ENCODE peak calls at places on chromosomes 1 and 21, in five cellular contexts. P, G, D, U and H are unnamed samples.
A peak's percentile ranks its signal among the peaks of the same experiment; 100 is the strongest.

GRCh38 chr21:41435728-41436127 is 9.7 kb downstream of the MX1 start:
- DNase-seq in P (no peak), G (no peak), D (no peak), U (no peak), H (no peak)

GRCh38 chr1:9651565-9652378 is at the start of gene PIK3CD:
- DNase-seq in P (peak; percentile 85), G (peak; percentile 19), D (no peak), U (peak; percentile 59), H (no peak)

GRCh38 chr1:38138498-38139233 is 92.1 kb upstream of the POU3F1 start:
- DNase-seq in P (no peak), G (peak; percentile 92), D (peak; percentile 91), U (no peak), H (peak; percentile 48)

GRCh38 chr1:7886346-7886745 is 33.5 kb upstream of the UTS2 start:
- DNase-seq in P (no peak), G (no peak), D (no peak), U (no peak), H (no peak)

GRCh38 chr1:203035111-203036000 is 9.1 kb downstream of the PPFIA4 start:
- DNase-seq in P (no peak), G (no peak), D (no peak), U (no peak), H (peak; percentile 44)

GRCh38 chr1:179818743-179819173 is 58.8 kb downstream of the TOR1AIP2 start:
- DNase-seq in P (no peak), G (no peak), D (peak; percentile 66), U (no peak), H (no peak)

GRCh38 chr1:196209983-196210382 is 398.3 kb downstream of the KCNT2 start:
- DNase-seq in P (peak; percentile 6), G (peak; percentile 67), D (no peak), U (no peak), H (no peak)

GRCh38 chr1:106755682-106756406 is 300.6 kb upstream of the PRMT6 start:
- DNase-seq in P (no peak), G (peak; percentile 64), D (no peak), U (no peak), H (no peak)

GRCh38 chr1:155884028-155884950 is 24.9 kb downstream of the SYT11 start:
- DNase-seq in P (no peak), G (no peak), D (no peak), U (no peak), H (no peak)

GRCh38 chr1:199747984-199748383 is 279.5 kb upstream of the NR5A2 start:
- DNase-seq in P (no peak), G (no peak), D (no peak), U (no peak), H (no peak)

GRCh38 chr1:191290441-191290840 is 812.8 kb upstream of the BRINP3 start:
- DNase-seq in P (no peak), G (no peak), D (no peak), U (no peak), H (no peak)

GRCh38 chr1:205523261-205523890 is 18.9 kb downstream of the CDK18 start:
- DNase-seq in P (no peak), G (no peak), D (no peak), U (no peak), H (no peak)

GRCh38 chr1:115609021-115609420 is 32.7 kb upstream of the VANGL1 start:
- DNase-seq in P (no peak), G (no peak), D (no peak), U (no peak), H (no peak)

GRCh38 chr1:207866471-207867135 is 44.3 kb downstream of the CD34 start:
- DNase-seq in P (peak; percentile 60), G (peak; percentile 64), D (peak; percentile 94), U (peak; percentile 58), H (peak; percentile 47)

GRCh38 chr1:1430114-1430982 is 5.1 kb upstream of the VWA1 start:
- DNase-seq in P (peak; percentile 69), G (peak; percentile 75), D (peak; percentile 92), U (peak; percentile 27), H (peak; percentile 75)

GRCh38 chr1:157829711-157830110 is 9.8 kb upstream of the FCRL1 start:
- DNase-seq in P (no peak), G (no peak), D (no peak), U (no peak), H (no peak)

GRCh38 chr1:39845569-39846566 is 37.4 kb downstream of the TRIT1 start:
- DNase-seq in P (peak; percentile 84), G (peak; percentile 86), D (peak; percentile 84), U (peak; percentile 96), H (peak; percentile 77)

GRCh38 chr21:42003051-42003461 is 7.1 kb downstream of the ZBTB21 start:
- DNase-seq in P (no peak), G (no peak), D (no peak), U (no peak), H (no peak)

GRCh38 chr1:116489231-116489697 is 81.6 kb downstream of the CD58 start:
- DNase-seq in P (no peak), G (no peak), D (no peak), U (no peak), H (no peak)

GRCh38 chr1:211589782-211590721 is 11.1 kb upstream of the SLC30A1 start:
- DNase-seq in P (no peak), G (peak; percentile 66), D (peak; percentile 88), U (no peak), H (peak; percentile 60)

GRCh38 chr1:95728841-95729240 is 494.8 kb downstream of the RWDD3 start:
- DNase-seq in P (no peak), G (no peak), D (no peak), U (no peak), H (no peak)

GRCh38 chr1:33030575-33030974 is 6.1 kb downstream of the AK2 start:
- DNase-seq in P (no peak), G (peak; percentile 87), D (peak; percentile 75), U (no peak), H (no peak)

GRCh38 chr1:33032126-33032869 is 4.4 kb downstream of the AK2 start:
- DNase-seq in P (no peak), G (peak; percentile 49), D (no peak), U (no peak), H (no peak)

GRCh38 chr1:33029209-33029608 is 7.5 kb downstream of the AK2 start:
- DNase-seq in P (no peak), G (no peak), D (no peak), U (no peak), H (no peak)

GRCh38 chr1:33029921-33030320 is 6.8 kb downstream of the AK2 start:
- DNase-seq in P (no peak), G (no peak), D (no peak), U (no peak), H (no peak)

DNA sequence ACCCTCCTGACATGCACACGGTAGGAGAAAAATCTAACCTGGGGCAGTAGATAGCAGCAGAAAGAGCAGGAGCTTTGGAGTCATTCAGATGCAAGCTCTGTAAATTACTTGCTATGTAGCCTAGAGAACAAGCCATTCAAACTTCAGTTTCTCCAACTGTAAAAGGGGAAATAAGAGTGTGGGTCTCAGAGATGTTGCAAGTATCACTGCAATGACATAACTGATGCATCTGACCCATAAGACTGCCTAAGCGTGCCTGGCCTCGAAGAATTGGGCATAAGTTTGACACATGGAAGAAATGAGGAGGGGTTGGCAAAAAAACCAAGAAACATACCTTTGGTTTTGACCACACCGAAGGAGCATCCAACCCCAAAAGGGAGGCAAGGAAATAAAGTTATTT is 5.2 kb downstream of the AK2 start:
- DNase-seq in P (no peak), G (no peak), D (no peak), U (no peak), H (no peak)
- H3K4me1 ChIP-seq in P (peaks cover 9% of the 10 kb centered on the region), G (no peaks in the 10 kb centered on the region), D (peaks cover 33% of the 10 kb centered on the region), U (peaks cover 31% of the 10 kb centered on the region), H (no peaks in the 10 kb centered on the region)

GRCh38 chr1:213987422-213987875 is 324 bp upstream of the PROX1 start:
- DNase-seq in P (peak; percentile 94), G (no peak), D (peak; percentile 77), U (no peak), H (no peak)

GRCh38 chr1:213989071-213989739 is 1.4 kb downstream of the PROX1 start:
- DNase-seq in P (peak; percentile 53), G (no peak), D (no peak), U (no peak), H (no peak)

GRCh38 chr1:213987876-213988638 is at the start of gene PROX1:
- DNase-seq in P (peak; percentile 67), G (peak; percentile 92), D (peak; percentile 95), U (peak; percentile 49), H (peak; percentile 87)

GRCh38 chr1:213988639-213989070 is 882 bp downstream of the PROX1 start:
- DNase-seq in P (peak; percentile 54), G (no peak), D (no peak), U (no peak), H (no peak)

DNA sequence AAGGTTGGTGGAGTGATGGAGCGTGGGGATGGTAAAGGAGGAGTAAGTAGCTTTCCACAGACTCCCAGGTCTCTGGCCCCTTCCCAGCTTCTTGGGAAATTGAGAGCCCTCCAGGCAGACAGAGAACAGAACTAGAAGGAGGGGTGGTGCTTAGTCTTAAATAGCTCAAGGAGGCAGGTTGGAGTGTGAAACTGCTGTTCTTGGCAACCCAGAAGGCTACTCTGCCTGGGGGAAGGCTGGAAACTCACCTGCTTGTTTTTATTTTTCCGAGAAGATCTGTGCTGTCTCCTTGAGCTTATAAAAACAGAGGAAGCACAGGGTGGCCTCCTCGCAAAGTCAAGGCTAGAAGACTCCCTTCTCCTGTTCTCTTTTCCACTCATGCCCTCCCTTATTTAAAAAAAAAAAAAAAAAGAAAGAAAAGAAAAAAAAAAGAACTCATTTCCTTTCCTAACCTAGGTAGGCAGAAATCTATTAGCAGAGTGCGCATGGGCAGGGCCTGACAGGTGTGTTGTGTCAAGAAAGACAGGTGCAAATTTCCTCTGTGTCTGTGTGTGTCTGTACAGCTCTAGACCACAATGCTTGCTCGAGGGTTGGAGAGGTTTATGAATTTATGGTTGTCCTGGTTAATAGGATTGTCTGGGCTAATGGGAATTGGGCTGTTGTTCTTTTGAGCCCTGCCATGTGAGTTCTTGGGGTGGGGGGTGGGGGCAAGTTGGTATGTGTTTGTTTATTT is 2.1 kb downstream of the PROX1 start:
- DNase-seq in P (no peak), G (no peak), D (peak; percentile 81), U (no peak), H (no peak)
- H3K4me3 ChIP-seq in P (peak overlapping the region; percentile 75), G (no peak overlapping the region), D (peak overlapping the region; percentile 46), U (no peak overlapping the region), H (peak overlapping the region; percentile 52)

GRCh38 chr1:23098463-23099170 is 70.0 kb downstream of the LUZP1 start:
- DNase-seq in P (peak; percentile 63), G (peak; percentile 84), D (peak; percentile 81), U (peak; percentile 67), H (no peak)

GRCh38 chr1:23097316-23097715 is 71.3 kb downstream of the LUZP1 start:
- DNase-seq in P (no peak), G (no peak), D (no peak), U (no peak), H (no peak)

GRCh38 chr1:23100074-23100748 is 68.4 kb downstream of the LUZP1 start:
- DNase-seq in P (peak; percentile 15), G (peak; percentile 89), D (peak; percentile 76), U (peak; percentile 82), H (no peak)

GRCh38 chr1:23101101-23101827 is 67.4 kb downstream of the LUZP1 start:
- DNase-seq in P (no peak), G (no peak), D (no peak), U (no peak), H (no peak)

DNA sequence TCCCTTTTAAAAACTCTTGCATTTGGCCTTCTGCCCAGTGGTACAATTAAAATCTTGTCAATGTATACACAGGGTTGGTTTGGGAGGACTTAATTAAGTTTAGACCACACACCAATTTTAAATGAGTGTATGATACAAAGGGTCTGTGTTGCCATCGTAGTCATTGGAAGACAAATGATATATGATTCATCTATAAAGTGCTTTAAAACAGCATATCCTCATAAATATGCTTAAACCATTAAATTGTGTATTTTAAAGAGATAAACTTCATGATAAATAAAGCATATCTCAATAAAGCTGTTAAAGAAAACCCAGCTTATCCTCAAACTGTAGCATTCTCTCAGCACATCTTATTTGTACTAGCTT is 69.5 kb downstream of the LUZP1 start:
- DNase-seq in P (no peak), G (no peak), D (no peak), U (no peak), H (no peak)
- H3K4me1 ChIP-seq in P (peaks cover 9% of the 10 kb centered on the region), G (peaks cover 41% of the 10 kb centered on the region), D (peaks cover 39% of the 10 kb centered on the region), U (peaks cover 53% of the 10 kb centered on the region), H (peaks cover 41% of the 10 kb centered on the region)

GRCh38 chr1:200861937-200862647 is 10.7 kb upstream of the GPR25 start:
- DNase-seq in P (no peak), G (no peak), D (no peak), U (peak; percentile 61), H (no peak)
- H3K4me3 ChIP-seq in P (no peak overlapping the region), G (no peak overlapping the region), D (no peak overlapping the region), U (no peak overlapping the region), H (no peak overlapping the region)